ENCODE peak calls at places on chromosomes 4 and X, in eight cellular contexts. A is cardiac muscle cell, Y is hepatocyte, T is mammary epithelial cell, G is breast epithelium, Z is fibroblast of lung, C is PC-3, N is A549. E is an unnamed sample. For H3K4me1, the result is how much of the 10 kb centered on the place peaks cover.

GRCh38 chr4:4302416-4302815 is 12.4 kb downstream of the ZBTB49 start:
- DNase-seq in A (peak), Y (no peak), T (peak), G (no peak), Z (no peak), C (no peak), N (no peak), E (no peak)

GRCh38 chrX:12690646-12691045 is 100.6 kb upstream of the PRPS2 start:
- DNase-seq in A (no peak), Y (no peak), T (no peak), G (no peak), Z (no peak), C (no peak), N (no peak), E (no peak)

GRCh38 chr4:13329963-13330362 is 154.2 kb downstream of the RAB28 start:
- DNase-seq in A (no peak), Y (no peak), T (peak), G (no peak), Z (peak), C (peak), N (no peak), E (peak)

GRCh38 chr4:181148470-181148869 is 1094.7 kb upstream of the TENM3 start:
- DNase-seq in A (no peak), Y (no peak), T (no peak), G (no peak), Z (no peak), C (no peak), N (no peak), E (no peak)

GRCh38 chrX:39196192-39197102 is 395.2 kb downstream of the MID1IP1 start:
- DNase-seq in A (peak), Y (no peak), T (peak), G (peak), Z (peak), C (peak), N (no peak), E (peak)

GRCh38 chrX:1649623-1650022 is 34.8 kb downstream of the ASMT start:
- DNase-seq in A (no peak), Y (no peak), T (no peak), G (no peak), Z (no peak), C (no peak), N (no peak), E (no peak)

GRCh38 chrX:3232262-3232950 is 114.0 kb downstream of the MXRA5 start:
- DNase-seq in A (no peak), Y (no peak), T (no peak), G (no peak), Z (no peak), C (no peak), N (no peak), E (no peak)

GRCh38 chr4:15402146-15402545 is 25.7 kb upstream of the C1QTNF7 start:
- DNase-seq in A (no peak), Y (no peak), T (peak), G (no peak), Z (peak), C (no peak), N (no peak), E (no peak)

GRCh38 chr4:127997534-127998388 is 32.6 kb downstream of the ABHD18 start:
- DNase-seq in A (peak), Y (no peak), T (peak), G (no peak), Z (peak), C (peak), N (peak), E (no peak)

DNA sequence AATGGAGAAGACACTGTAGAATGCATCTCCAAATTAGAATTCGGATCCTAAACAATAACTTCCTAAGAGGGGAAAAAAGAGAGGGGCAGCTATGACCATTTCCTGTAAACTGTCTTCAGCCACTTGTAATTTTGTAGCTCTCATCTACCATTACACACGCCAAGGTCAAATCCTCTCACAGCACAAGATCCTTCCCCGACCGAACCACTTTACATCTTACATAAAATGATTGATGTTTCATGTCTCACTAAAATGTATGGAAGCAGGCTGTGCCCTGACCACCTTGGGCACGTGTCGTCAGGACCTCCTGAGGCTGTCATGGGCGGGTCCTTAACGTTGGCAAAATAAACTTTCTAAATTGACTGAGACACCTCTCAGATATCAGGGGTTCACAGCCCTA is 24.1 kb upstream of the PBDC1 start:
- DNase-seq in A (peak), Y (peak), T (peak), G (peak), Z (peak), C (peak), N (no peak), E (peak)
- H3K4me3 ChIP-seq in A (no peak), Y (no peak), T (peak), G (peak), Z (peak), C (peak), N (peak), E (peak)

GRCh38 chr4:56757270-56757746 is 64.2 kb downstream of the SPINK2 start:
- DNase-seq in A (no peak), Y (peak), T (peak), G (no peak), Z (peak), C (peak), N (peak), E (no peak)

GRCh38 chr4:56760194-56760593 is 61.3 kb downstream of the SPINK2 start:
- DNase-seq in A (no peak), Y (no peak), T (no peak), G (no peak), Z (no peak), C (no peak), N (no peak), E (peak)

GRCh38 chr4:56757821-56758400 is 63.6 kb downstream of the SPINK2 start:
- DNase-seq in A (peak), Y (peak), T (no peak), G (peak), Z (peak), C (peak), N (peak), E (peak)

GRCh38 chr4:56752985-56753384 is 68.5 kb downstream of the SPINK2 start:
- DNase-seq in A (no peak), Y (peak), T (no peak), G (peak), Z (no peak), C (peak), N (no peak), E (peak)

DNA sequence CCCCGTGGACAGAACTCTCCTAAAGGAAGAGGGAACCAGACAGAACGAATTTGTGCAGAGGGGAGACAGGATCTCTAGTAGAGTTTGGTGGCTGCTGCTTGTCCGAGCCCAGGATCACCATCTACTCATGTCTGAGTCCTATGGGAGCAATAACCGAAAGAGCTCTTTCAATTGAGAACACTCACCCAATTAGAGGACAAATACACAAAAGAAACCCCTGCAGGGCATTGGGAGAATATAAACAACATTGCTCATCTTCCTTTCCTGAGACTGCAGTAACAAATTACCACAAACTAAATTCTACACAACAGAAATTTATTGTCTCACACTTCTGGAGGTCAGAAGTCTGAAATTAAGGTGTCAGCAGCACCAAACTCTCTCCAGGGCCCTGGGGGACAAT is 65.6 kb downstream of the SPINK2 start:
- DNase-seq in A (no peak), Y (no peak), T (peak), G (no peak), Z (no peak), C (peak), N (no peak), E (no peak)
- H3K4me1 ChIP-seq in A (under half), Y (under half), T (under half), G (under half), Z (under half), C (under half), N (under half), E (under half)

DNA sequence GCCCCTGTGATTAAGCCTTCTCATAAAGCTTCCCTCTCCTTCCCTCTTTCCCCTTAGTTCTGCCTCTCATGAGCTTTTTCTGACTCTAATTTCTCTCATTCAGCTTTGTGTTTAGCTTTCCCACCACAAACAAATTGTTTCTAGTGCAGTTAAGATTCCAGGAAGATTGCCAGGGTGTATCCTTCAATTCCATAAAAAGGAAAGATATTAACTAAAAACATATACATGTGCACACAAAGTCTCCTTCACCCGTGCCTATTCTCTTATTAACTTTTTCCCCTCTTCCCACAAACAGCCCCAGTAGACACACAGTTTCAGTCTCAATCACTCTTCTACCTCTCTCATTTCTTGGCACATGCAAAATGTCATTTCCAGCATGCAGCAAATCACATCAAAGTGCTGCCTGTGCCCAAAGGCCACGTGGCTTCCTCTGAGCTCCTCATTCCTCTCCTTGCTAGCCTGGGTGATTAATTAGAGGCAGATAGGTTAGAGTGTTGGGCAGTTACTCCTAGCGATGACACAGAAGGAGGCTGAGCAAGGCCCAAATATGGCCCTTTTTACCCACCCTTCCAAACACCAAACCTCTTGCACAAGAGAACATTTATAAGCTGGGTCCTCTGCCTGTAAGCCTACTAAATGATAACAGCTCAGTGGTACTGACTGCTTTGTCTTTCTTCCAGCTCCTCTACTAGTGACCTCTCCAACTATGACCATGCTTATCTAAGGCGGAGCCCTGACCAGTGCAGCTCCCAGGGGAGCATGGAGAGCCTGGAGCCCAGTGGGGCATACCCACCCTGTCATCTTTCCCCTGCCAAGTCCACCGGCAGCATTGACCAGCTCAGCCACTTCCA is 159.6 kb downstream of the SOWAHB start:
- DNase-seq in A (no peak), Y (peak), T (no peak), G (no peak), Z (peak), C (no peak), N (no peak), E (no peak)
- H3K4me3 ChIP-seq in A (no peak), Y (no peak), T (no peak), G (no peak), Z (no peak), C (no peak), N (no peak), E (no peak)

DNA sequence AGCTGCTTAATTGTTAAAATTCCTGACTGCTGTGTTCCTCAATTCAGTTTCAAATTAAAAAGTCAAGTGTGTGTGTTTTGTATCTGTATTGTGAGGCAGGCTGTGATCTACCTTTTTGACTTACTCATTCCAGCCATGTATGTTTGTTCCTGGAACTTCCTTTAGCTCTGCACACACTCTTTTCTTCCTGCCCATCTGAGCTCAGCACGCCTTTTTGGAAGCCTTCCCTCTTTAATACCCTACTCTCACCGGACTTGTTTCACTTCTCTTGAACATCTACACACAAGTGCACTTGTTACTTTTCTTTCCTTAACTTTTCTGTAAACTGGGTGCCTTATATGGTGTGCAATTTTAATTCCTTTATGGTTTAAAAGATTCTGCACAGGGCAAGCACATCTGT is 66.3 kb upstream of the LIMCH1 start:
- DNase-seq in A (no peak), Y (no peak), T (no peak), G (no peak), Z (no peak), C (peak), N (no peak), E (no peak)
- H3K4me1 ChIP-seq in A (under half), Y (under half), T (under half), G (under half), Z (under half), C (under half), N (half or more), E (under half)

DNA sequence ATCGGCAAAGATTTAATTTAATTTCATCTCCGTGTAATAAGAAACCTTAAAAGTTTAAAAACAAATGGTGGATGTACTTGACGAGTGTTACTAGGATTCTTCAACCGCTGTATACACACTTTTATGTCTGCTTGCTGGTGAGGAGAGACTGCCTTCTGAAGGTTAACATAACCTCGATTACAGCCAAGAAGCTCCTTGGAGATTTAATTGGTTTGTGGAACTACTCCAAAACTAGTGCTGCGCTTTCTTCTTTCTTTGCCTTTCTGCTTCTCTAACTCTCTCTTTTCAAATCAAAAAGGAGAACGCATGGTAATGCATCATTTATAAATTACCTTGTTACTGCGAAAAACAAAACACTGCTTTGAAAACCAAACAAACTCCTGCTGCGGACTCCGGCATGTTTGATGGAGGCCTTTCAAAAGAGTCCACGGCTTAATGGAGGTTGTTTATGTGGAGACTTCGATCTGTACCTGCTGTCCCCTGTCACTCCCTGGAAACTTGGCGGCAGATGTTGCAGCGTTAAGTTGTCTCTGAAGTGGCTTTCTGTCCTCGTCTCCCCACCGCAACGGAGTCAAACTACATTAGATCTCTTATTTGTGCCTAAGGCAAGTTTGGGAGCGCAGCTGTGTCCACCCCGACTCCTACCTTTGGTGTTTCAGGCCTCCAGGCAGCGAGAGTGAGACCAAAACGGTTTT is 108.9 kb downstream of the ANTXR2 start:
- DNase-seq in A (no peak), Y (no peak), T (no peak), G (no peak), Z (no peak), C (no peak), N (no peak), E (no peak)
- H3K4me3 ChIP-seq in A (no peak), Y (no peak), T (no peak), G (no peak), Z (no peak), C (no peak), N (no peak), E (no peak)

DNA sequence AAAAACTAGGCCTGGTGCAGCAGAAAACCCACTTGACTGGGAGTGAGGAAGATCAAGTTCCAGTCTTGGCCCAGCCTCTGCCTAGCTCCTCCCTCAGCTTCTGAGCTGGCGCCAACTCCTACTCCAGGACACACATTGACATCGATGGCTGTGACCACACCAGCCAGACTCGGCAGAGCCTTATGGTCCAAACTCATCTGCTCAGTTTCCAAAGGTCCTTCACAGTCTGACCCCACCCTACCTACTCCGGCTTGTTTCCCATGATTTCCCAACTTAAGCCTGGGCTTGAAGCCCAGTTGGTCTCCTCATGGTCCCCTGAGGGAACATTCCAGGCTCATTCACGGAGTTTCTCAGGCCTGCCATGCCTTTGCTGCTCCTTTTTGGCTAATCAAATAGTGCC is 10.1 kb downstream of the ELF4 start:
- DNase-seq in A (no peak), Y (no peak), T (no peak), G (no peak), Z (peak), C (no peak), N (no peak), E (peak)
- H3K4me1 ChIP-seq in A (under half), Y (under half), T (under half), G (under half), Z (under half), C (under half), N (under half), E (under half)

GRCh38 chr4:53992785-53993184 is 71.6 kb downstream of the CHIC2 start:
- DNase-seq in A (no peak), Y (no peak), T (no peak), G (no peak), Z (no peak), C (no peak), N (no peak), E (no peak)
- H3K4me3 ChIP-seq in A (no peak), Y (no peak), T (no peak), G (no peak), Z (no peak), C (no peak), N (no peak), E (no peak)

DNA sequence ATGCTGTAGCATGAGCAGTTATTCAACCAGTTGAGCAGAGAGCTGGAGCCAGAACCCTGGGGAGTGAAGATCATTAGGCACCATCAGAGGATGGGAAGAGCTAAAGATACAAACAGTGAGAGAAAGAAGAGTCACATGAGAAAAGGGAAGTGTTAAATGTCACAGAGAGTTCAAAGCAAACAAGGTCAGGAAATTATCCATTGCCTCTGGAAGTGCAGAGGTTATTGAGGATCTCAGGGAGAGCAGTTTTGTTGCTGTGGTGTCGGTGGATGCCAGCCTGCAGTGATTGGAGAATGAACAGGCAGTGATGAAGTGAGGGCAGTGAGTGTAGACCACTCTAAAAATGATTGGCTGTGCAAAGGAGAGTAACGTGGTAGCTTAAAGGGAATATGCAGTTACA is 17.7 kb downstream of the SPARCL1 start:
- DNase-seq in A (no peak), Y (no peak), T (no peak), G (no peak), Z (no peak), C (no peak), N (no peak), E (no peak)
- H3K4me1 ChIP-seq in A (under half), Y (under half), T (under half), G (under half), Z (under half), C (under half), N (under half), E (under half)

E was measured in small intestine.